ENCODE peak calls at places on chromosomes 13 and 19, in ten cellular contexts. X, G, F, K, M, L, R, A, I and H are unnamed samples.

GRCh38 chr19:38392707-38393308 is 4.3 kb downstream of the SPRED3 start:
- DNase-seq in X (no peak), G (no peak), F (no peak), K (no peak), M (peak), L (no peak), R (peak), A (no peak), I (peak), H (no peak)

GRCh38 chr13:23460309-23460708 is 26.8 kb upstream of the SACS start:
- DNase-seq in X (no peak), G (no peak), F (no peak), K (no peak), M (no peak), L (no peak), R (no peak), A (no peak), I (no peak), H (no peak)

GRCh38 chr19:3590991-3591659 is 5.8 kb downstream of the GIPC3 start:
- DNase-seq in X (no peak), G (no peak), F (no peak), K (no peak), M (no peak), L (no peak), R (no peak), A (no peak), I (no peak), H (no peak)

GRCh38 chr19:19485161-19485997 is 30.0 kb downstream of the TSSK6 start:
- DNase-seq in X (no peak), G (no peak), F (no peak), K (no peak), M (peak), L (peak), R (no peak), A (no peak), I (peak), H (no peak)

GRCh38 chr19:46081928-46082727 is 41.3 kb upstream of the IGFL4 start:
- DNase-seq in X (no peak), G (peak), F (no peak), K (no peak), M (peak), L (peak), R (peak), A (no peak), I (peak), H (no peak)

GRCh38 chr19:13195678-13196077 is 45.5 kb downstream of the IER2 start:
- DNase-seq in X (peak), G (peak), F (no peak), K (no peak), M (no peak), L (no peak), R (no peak), A (no peak), I (no peak), H (no peak)

GRCh38 chr13:30148791-30149190 is 158.6 kb downstream of the KATNAL1 start:
- DNase-seq in X (no peak), G (no peak), F (no peak), K (no peak), M (no peak), L (no peak), R (no peak), A (no peak), I (no peak), H (no peak)

GRCh38 chr13:78160793-78161192 is 242.2 kb upstream of the EDNRB start:
- DNase-seq in X (no peak), G (no peak), F (no peak), K (peak), M (no peak), L (peak), R (peak), A (no peak), I (peak), H (no peak)

GRCh38 chr19:31232220-31232619 is 117.0 kb downstream of the TSHZ3 start:
- DNase-seq in X (no peak), G (no peak), F (no peak), K (no peak), M (no peak), L (peak), R (no peak), A (no peak), I (peak), H (no peak)

GRCh38 chr19:29328586-29328985 is 115.6 kb upstream of the UQCRFS1 start:
- DNase-seq in X (no peak), G (no peak), F (no peak), K (no peak), M (no peak), L (no peak), R (no peak), A (no peak), I (no peak), H (no peak)

GRCh38 chr19:58352760-58353671 is at the start of gene A1BG:
- DNase-seq in X (no peak), G (no peak), F (no peak), K (no peak), M (no peak), L (no peak), R (no peak), A (no peak), I (no peak), H (no peak)

GRCh38 chr13:26502826-26503225 is 54.7 kb upstream of the WASF3 start:
- DNase-seq in X (no peak), G (no peak), F (no peak), K (no peak), M (peak), L (peak), R (peak), A (peak), I (peak), H (no peak)

GRCh38 chr19:30978639-30979038 is 370.6 kb downstream of the TSHZ3 start:
- DNase-seq in X (no peak), G (no peak), F (no peak), K (no peak), M (no peak), L (no peak), R (no peak), A (no peak), I (no peak), H (no peak)

GRCh38 chr19:15468675-15469512 is 4.5 kb upstream of the RASAL3 start:
- DNase-seq in X (no peak), G (no peak), F (no peak), K (no peak), M (no peak), L (no peak), R (no peak), A (no peak), I (no peak), H (no peak)

GRCh38 chr13:83153833-83154232 is 728.4 kb downstream of the SLITRK1 start:
- DNase-seq in X (no peak), G (no peak), F (no peak), K (no peak), M (no peak), L (no peak), R (no peak), A (no peak), I (no peak), H (no peak)

GRCh38 chr19:3506384-3507340 is 551 bp downstream of the FZR1 start:
- DNase-seq in X (peak), G (no peak), F (peak), K (no peak), M (peak), L (no peak), R (peak), A (peak), I (no peak), H (no peak)

GRCh38 chr19:634975-635652 is 1.8 kb upstream of the POLRMT start:
- DNase-seq in X (no peak), G (no peak), F (no peak), K (no peak), M (no peak), L (no peak), R (no peak), A (no peak), I (no peak), H (no peak)

GRCh38 chr13:93794197-93794885 is 567.7 kb downstream of the GPC6 start:
- DNase-seq in X (no peak), G (no peak), F (no peak), K (no peak), M (no peak), L (no peak), R (no peak), A (no peak), I (peak), H (no peak)

GRCh38 chr13:109703250-109703649 is 83.1 kb downstream of the IRS2 start:
- DNase-seq in X (no peak), G (no peak), F (no peak), K (no peak), M (no peak), L (no peak), R (no peak), A (no peak), I (no peak), H (no peak)

GRCh38 chr13:23673354-23673753 is 103.1 kb downstream of the TNFRSF19 start:
- DNase-seq in X (no peak), G (no peak), F (no peak), K (peak), M (peak), L (peak), R (peak), A (no peak), I (peak), H (no peak)

GRCh38 chr19:23547816-23548430 is 139.1 kb downstream of the ZNF675 start:
- DNase-seq in X (no peak), G (no peak), F (no peak), K (no peak), M (no peak), L (no peak), R (peak), A (no peak), I (no peak), H (no peak)

GRCh38 chr19:47693903-47694302 is 19.3 kb upstream of the EHD2 start:
- DNase-seq in X (no peak), G (no peak), F (no peak), K (no peak), M (no peak), L (no peak), R (no peak), A (no peak), I (no peak), H (no peak)

GRCh38 chr13:74289130-74289529 is 154.9 kb upstream of the KLF12 start:
- DNase-seq in X (no peak), G (no peak), F (no peak), K (no peak), M (no peak), L (no peak), R (no peak), A (no peak), I (no peak), H (no peak)

GRCh38 chr19:38485541-38486285 is 52.2 kb downstream of the RYR1 start:
- DNase-seq in X (no peak), G (no peak), F (no peak), K (no peak), M (no peak), L (no peak), R (no peak), A (no peak), I (no peak), H (no peak)

GRCh38 chr13:73368608-73369007 is 309.8 kb downstream of the KLF5 start:
- DNase-seq in X (no peak), G (no peak), F (no peak), K (no peak), M (no peak), L (no peak), R (no peak), A (no peak), I (no peak), H (no peak)

GRCh38 chr19:56113071-56113632 is 7.9 kb downstream of the ZNF787 start:
- DNase-seq in X (no peak), G (no peak), F (no peak), K (no peak), M (no peak), L (no peak), R (no peak), A (no peak), I (no peak), H (no peak)

GRCh38 chr13:37429976-37430375 is 168.6 kb downstream of the POSTN start:
- DNase-seq in X (no peak), G (no peak), F (no peak), K (peak), M (peak), L (peak), R (no peak), A (no peak), I (peak), H (no peak)

GRCh38 chr13:94550030-94550738 is 45.8 kb downstream of the TGDS start:
- DNase-seq in X (no peak), G (no peak), F (no peak), K (no peak), M (peak), L (peak), R (peak), A (no peak), I (peak), H (no peak)

GRCh38 chr13:28716511-28716910 is 2.3 kb downstream of the SLC46A3 start:
- DNase-seq in X (no peak), G (no peak), F (peak), K (no peak), M (peak), L (peak), R (peak), A (no peak), I (peak), H (no peak)

GRCh38 chr19:35899547-35900214 is 659 bp downstream of the NFKBID start:
- DNase-seq in X (peak), G (peak), F (peak), K (peak), M (peak), L (peak), R (peak), A (peak), I (peak), H (peak)

GRCh38 chr13:20873348-20873747 is 29.2 kb downstream of the XPO4 start:
- DNase-seq in X (no peak), G (no peak), F (no peak), K (no peak), M (no peak), L (peak), R (peak), A (no peak), I (peak), H (no peak)

GRCh38 chr13:75258159-75258782 is 223.7 kb downstream of the TBC1D4 start:
- DNase-seq in X (no peak), G (no peak), F (no peak), K (peak), M (no peak), L (peak), R (peak), A (no peak), I (peak), H (no peak)

GRCh38 chr13:40318366-40318765 is 348.1 kb downstream of the FOXO1 start:
- DNase-seq in X (no peak), G (no peak), F (peak), K (no peak), M (no peak), L (no peak), R (no peak), A (peak), I (no peak), H (no peak)

GRCh38 chr19:33683881-33684549 is 62.3 kb downstream of the CHST8 start:
- DNase-seq in X (no peak), G (peak), F (peak), K (no peak), M (peak), L (peak), R (peak), A (peak), I (peak), H (no peak)

GRCh38 chr19:10430505-10431253 is 10.3 kb downstream of the PDE4A start:
- DNase-seq in X (no peak), G (no peak), F (peak), K (peak), M (no peak), L (peak), R (peak), A (no peak), I (no peak), H (no peak)

GRCh38 chr19:2461751-2462634 is 5.2 kb upstream of the LMNB2 start:
- DNase-seq in X (peak), G (peak), F (peak), K (no peak), M (no peak), L (peak), R (peak), A (peak), I (peak), H (peak)

GRCh38 chr13:54989418-54989817 is 1960.8 kb downstream of the OLFM4 start:
- DNase-seq in X (no peak), G (no peak), F (no peak), K (no peak), M (no peak), L (no peak), R (no peak), A (no peak), I (no peak), H (no peak)
- TF ChIP-seq CTCF in X (no peak), G (peak), F (no peak), K (no peak), M (no peak), L (no peak), R (no peak), A (no peak), I (no peak), H (no peak)

GRCh38 chr13:54912367-54912766 is 1883.8 kb downstream of the OLFM4 start:
- DNase-seq in X (no peak), G (no peak), F (no peak), K (no peak), M (no peak), L (no peak), R (no peak), A (no peak), I (no peak), H (no peak)
- TF ChIP-seq CTCF in X (no peak), G (no peak), F (no peak), K (no peak), M (no peak), L (no peak), R (no peak), A (no peak), I (no peak), H (no peak)

GRCh38 chr13:52399037-52399436 is 6.9 kb downstream of the THSD1 start:
- DNase-seq in X (no peak), G (no peak), F (no peak), K (no peak), M (no peak), L (no peak), R (no peak), A (no peak), I (no peak), H (no peak)

GRCh38 chr13:52405369-52405766 is 604 bp downstream of the THSD1 start:
- DNase-seq in X (no peak), G (no peak), F (no peak), K (no peak), M (no peak), L (peak), R (no peak), A (no peak), I (peak), H (no peak)

GRCh38 chr13:52393572-52394357 is 12.2 kb downstream of the THSD1 start:
- DNase-seq in X (no peak), G (no peak), F (no peak), K (no peak), M (no peak), L (no peak), R (peak), A (no peak), I (no peak), H (no peak)

GRCh38 chr13:52395704-52396103 is 10.3 kb downstream of the THSD1 start:
- DNase-seq in X (no peak), G (no peak), F (no peak), K (no peak), M (no peak), L (no peak), R (no peak), A (no peak), I (no peak), H (no peak)

GRCh38 chr13:52399708-52400107 is 6.3 kb downstream of the THSD1 start:
- DNase-seq in X (no peak), G (no peak), F (no peak), K (no peak), M (no peak), L (peak), R (no peak), A (no peak), I (peak), H (no peak)
- TF ChIP-seq CTCF in X (no peak), G (no peak), F (no peak), K (no peak), M (peak), L (peak), R (no peak), A (no peak), I (peak), H (peak)

GRCh38 chr19:18401580-18402112 is 4.2 kb upstream of the LRRC25 start:
- DNase-seq in X (no peak), G (no peak), F (peak), K (no peak), M (peak), L (peak), R (peak), A (peak), I (peak), H (no peak)
- TF ChIP-seq CTCF in X (no peak), G (peak), F (peak), K (peak), M (peak), L (peak), R (peak), A (peak), I (peak), H (peak)

GRCh38 chr13:95698047-95698749 is 21.3 kb downstream of the DNAJC3 start:
- DNase-seq in X (no peak), G (no peak), F (no peak), K (no peak), M (no peak), L (no peak), R (peak), A (no peak), I (peak), H (no peak)
- TF ChIP-seq CTCF in X (no peak), G (peak), F (no peak), K (no peak), M (peak), L (peak), R (peak), A (no peak), I (peak), H (no peak)

GRCh38 chr19:8673281-8673891 is 25.2 kb downstream of the ACTL9 start:
- DNase-seq in X (no peak), G (no peak), F (no peak), K (no peak), M (no peak), L (no peak), R (no peak), A (no peak), I (no peak), H (no peak)
- TF ChIP-seq CTCF in X (no peak), G (no peak), F (no peak), K (no peak), M (no peak), L (no peak), R (no peak), A (no peak), I (no peak), H (no peak)

DNA sequence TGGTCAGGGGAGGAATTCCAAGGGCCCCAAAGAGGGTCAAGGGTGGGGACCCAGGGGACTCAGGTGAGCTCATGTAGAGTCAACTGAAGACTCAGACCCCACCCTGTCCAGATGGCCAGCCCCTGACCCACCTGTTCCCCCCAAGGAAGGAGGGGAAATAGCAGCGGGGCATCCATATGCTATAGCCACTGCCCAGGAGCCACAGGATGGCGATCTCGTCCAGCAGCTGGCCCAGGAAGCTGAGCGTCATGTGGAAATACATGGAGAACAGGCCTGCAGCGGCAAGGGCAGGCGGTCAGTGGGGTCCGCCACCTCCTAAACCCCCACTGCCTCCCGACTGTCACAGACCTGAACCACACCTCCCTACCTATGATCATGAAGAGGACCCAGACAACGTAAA is 21.4 kb downstream of the ACER1 start:
- DNase-seq in X (no peak), G (no peak), F (no peak), K (no peak), M (no peak), L (no peak), R (peak), A (no peak), I (no peak), H (no peak)
- TF ChIP-seq CTCF in X (no peak), G (no peak), F (no peak), K (no peak), M (no peak), L (no peak), R (peak), A (no peak), I (no peak), H (no peak)